ENCODE peak calls at places on chromosome X, in four cellular contexts. O is K562, W is GM12878, C is HepG2. S is an unnamed sample.

GRCh38 chrX:43870758-43871419 is 11.4 kb downstream of the MAOB start:
- DNase-seq in O (no peak), W (no peak), C (no peak), S (no peak)

GRCh38 chrX:71103110-71103983 is 3.2 kb downstream of the CXorf65 start:
- DNase-seq in O (peak; percentile 93), W (no peak), C (no peak), S (no peak)

GRCh38 chrX:153387987-153388721 is 13.0 kb downstream of the PNMA6E start:
- DNase-seq in O (no peak), W (no peak), C (no peak), S (no peak)

GRCh38 chrX:9781941-9782340 is 4.3 kb upstream of the SHROOM2 start:
- DNase-seq in O (no peak), W (no peak), C (no peak), S (no peak)

GRCh38 chrX:24498181-24498580 is 33.1 kb downstream of the PDK3 start:
- DNase-seq in O (peak; percentile 6), W (no peak), C (peak; percentile 1), S (peak; percentile 43)

GRCh38 chrX:87582453-87582852 is 64.9 kb downstream of the KLHL4 start:
- DNase-seq in O (no peak), W (no peak), C (no peak), S (no peak)

GRCh38 chrX:132216283-132216682 is 3.0 kb downstream of the RAP2C start:
- DNase-seq in O (peak; percentile 29), W (no peak), C (no peak), S (no peak)

GRCh38 chrX:118523920-118524319 is 28.3 kb downstream of the DOCK11 start:
- DNase-seq in O (peak; percentile 51), W (no peak), C (no peak), S (no peak)

GRCh38 chrX:9878141-9878875 is 88.8 kb upstream of the CLDN34 start:
- DNase-seq in O (no peak), W (no peak), C (no peak), S (no peak)

GRCh38 chrX:2677764-2678163 is 13.3 kb upstream of the CD99 start:
- DNase-seq in O (peak; percentile 71), W (no peak), C (no peak), S (no peak)

GRCh38 chrX:45811307-45811706 is 610.6 kb upstream of the DIPK2B start:
- DNase-seq in O (no peak), W (no peak), C (no peak), S (no peak)

GRCh38 chrX:19906293-19906692 is 18.9 kb upstream of the SH3KBP1 start:
- DNase-seq in O (no peak), W (no peak), C (no peak), S (no peak)

GRCh38 chrX:42119076-42119475 is 195.7 kb upstream of the CASK start:
- DNase-seq in O (no peak), W (no peak), C (peak; percentile 81), S (no peak)

GRCh38 chrX:46268429-46268828 is 276.8 kb downstream of the ZNF674 start:
- DNase-seq in O (no peak), W (no peak), C (peak; percentile 11), S (no peak)

GRCh38 chrX:41971346-41971745 is 48.0 kb upstream of the CASK start:
- DNase-seq in O (no peak), W (no peak), C (no peak), S (no peak)

GRCh38 chrX:41475611-41476241 is 28.6 kb downstream of the NYX start:
- DNase-seq in O (no peak), W (no peak), C (peak; percentile 35), S (no peak)

GRCh38 chrX:101708180-101708579 is 48.5 kb upstream of the ARMCX2 start:
- DNase-seq in O (no peak), W (no peak), C (no peak), S (no peak)

GRCh38 chrX:120304241-120304640 is 7.0 kb downstream of the TMEM255A start:
- DNase-seq in O (no peak), W (no peak), C (no peak), S (no peak)

GRCh38 chrX:154436597-154437397 is at the start of gene GDI1:
- DNase-seq in O (peak; percentile 66), W (no peak), C (no peak), S (peak; percentile 76)

GRCh38 chrX:40871385-40872082 is 136.2 kb upstream of the MED14 start:
- DNase-seq in O (no peak), W (peak; percentile 87), C (no peak), S (no peak)

GRCh38 chrX:130120746-130121504 is 10.6 kb upstream of the ELF4 start:
- DNase-seq in O (peak; percentile 82), W (no peak), C (peak; percentile 33), S (peak; percentile 87)

GRCh38 chrX:153646620-153647373 is at the start of gene DUSP9:
- DNase-seq in O (peak; percentile 75), W (no peak), C (peak; percentile 83), S (peak; percentile 69)

GRCh38 chrX:155881158-155881993 is at the start of gene VAMP7:
- DNase-seq in O (peak; percentile 95), W (peak; percentile 59), C (peak; percentile 78), S (peak; percentile 91)

GRCh38 chrX:28802625-28803024 is 215.4 kb downstream of the IL1RAPL1 start:
- DNase-seq in O (no peak), W (no peak), C (no peak), S (no peak)

GRCh38 chrX:127459784-127460183 is 592.4 kb downstream of the ACTRT1 start:
- DNase-seq in O (no peak), W (no peak), C (no peak), S (peak; percentile 6)

GRCh38 chrX:6228720-6229119 is at the start of gene NLGN4X:
- DNase-seq in O (no peak), W (no peak), C (no peak), S (no peak)

GRCh38 chrX:37796805-37797204 is 16.9 kb downstream of the CYBB start:
- DNase-seq in O (no peak), W (no peak), C (no peak), S (no peak)

GRCh38 chrX:16903274-16904019 is 33.3 kb upstream of the RBBP7 start:
- DNase-seq in O (no peak), W (peak; percentile 15), C (no peak), S (no peak)

GRCh38 chrX:136126892-136127406 is 20.4 kb upstream of the FHL1 start:
- DNase-seq in O (no peak), W (no peak), C (no peak), S (no peak)

DNA sequence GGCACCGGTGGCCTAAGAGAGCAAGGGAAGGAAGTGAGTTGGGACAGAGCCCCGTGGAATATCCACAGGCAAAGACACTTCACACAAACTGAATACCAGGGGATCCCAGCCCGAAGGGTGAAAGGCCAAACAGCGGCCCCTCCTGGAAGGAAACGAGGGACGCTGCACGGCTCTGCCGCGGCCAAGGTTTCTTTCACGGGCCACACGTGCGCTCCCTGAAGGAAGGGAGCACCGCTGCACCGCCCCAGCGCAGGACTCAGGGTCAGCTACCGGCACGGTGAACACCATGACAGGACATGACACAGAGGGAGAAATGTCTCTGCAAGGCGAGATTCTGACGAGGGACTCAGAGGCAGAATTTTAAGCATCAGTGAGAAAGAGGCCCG is 31.5 kb upstream of the GTPBP6 start:
- DNase-seq in O (no peak), W (no peak), C (no peak), S (no peak)
- TF ChIP-seq SP1 in O (no peak), W (no peak), C (no peak), S (no peak)

DNA sequence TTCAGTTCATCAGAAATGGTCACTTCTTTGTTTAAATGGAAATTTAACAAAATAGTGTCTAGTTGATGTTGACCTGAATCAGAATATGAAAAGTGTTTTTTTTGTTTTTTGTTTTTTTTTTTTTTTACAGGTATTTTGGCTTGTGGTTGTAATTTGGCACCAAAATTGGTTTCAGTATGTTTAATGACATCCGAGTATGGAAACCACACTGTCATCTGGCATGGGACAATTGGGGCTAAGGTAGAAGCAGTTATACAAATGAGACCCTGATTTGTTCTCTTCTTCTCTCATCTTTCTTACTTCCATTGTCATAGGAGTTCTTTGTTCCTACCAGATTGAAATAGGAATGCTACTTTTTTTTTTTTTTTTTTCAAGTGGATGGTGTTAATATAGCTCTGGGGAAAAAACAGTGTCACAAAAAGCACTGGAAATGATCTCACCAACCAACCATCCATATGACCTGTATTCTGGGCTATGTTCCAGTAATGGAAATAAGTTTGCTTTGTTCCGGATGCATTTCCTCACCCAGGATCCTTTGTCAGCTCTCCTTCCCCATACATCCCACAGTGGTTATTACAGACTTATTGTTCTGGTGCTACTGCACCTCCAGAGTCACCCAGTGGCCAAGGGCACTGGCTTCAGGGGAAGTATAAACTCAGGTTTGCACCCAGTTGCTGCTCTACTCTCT is 95.8 kb downstream of the ATXN3L start:
- DNase-seq in O (no peak), W (no peak), C (peak; percentile 39), S (no peak)
- TF ChIP-seq FOXM1 in O (no peak), W (no peak), C (no peak), S (no peak)

DNA sequence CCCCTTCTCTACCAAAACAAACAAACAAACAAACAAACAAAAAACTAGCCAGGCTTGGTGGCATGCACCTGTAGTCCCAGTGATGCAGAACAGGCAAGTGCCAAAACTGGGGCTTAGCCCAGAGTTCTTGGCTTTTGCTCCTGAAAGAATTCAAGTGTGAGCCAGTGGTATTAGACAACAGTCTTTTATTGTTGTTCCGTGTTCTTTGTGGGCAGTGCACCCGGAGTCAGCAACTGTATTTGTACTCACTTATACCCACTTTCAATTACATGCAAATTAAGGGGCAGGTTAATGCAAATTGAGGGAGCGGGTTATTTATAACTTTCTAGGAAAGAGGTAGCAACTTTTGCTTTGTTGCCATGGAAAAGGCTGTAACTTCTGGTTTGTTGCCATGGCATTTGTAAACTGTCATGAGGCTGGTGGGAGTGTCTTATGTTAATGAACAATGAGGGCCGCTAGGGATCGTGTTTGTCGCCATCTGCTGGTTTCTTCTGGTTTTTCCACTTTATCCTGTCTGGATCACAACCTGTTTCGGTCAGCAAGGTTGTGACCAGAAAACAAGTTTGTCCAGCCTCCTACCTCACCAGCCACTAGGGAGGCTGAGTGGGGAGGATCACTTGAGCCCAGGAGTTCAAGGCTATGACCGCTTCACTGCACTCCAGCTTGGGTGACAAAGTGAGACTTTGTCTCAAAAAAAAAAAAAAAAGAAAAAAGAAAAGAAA is 88.8 kb upstream of the ESX1 start:
- DNase-seq in O (peak; percentile 61), W (peak; percentile 7), C (peak; percentile 49), S (peak; percentile 79)
- TF ChIP-seq SP1 in O (no peak), W (no peak), C (no peak), S (no peak)

DNA sequence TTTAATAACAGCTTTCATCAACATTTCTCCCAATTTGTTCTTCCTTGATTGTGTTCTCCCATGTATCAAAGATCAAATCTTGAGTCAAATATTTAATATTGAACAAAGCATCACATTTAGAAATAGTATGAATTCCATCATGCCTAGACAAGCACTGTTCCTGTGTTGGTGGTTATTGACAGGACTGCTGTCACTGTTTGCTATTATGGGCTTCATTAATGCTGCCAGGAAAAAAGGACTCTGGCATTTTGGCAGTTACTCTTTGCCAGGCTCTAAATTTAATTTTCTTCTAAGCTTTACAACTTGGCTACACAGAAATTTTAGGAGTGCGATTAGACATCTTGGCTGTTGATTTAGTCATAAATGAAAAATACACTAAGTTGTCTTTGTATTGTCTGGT is 295.9 kb upstream of the NRK start:
- DNase-seq in O (no peak), W (no peak), C (no peak), S (no peak)
- TF ChIP-seq FOXM1 in O (no peak), W (no peak), C (no peak), S (no peak)

S was measured in HEK293T.